ENCODE peak calls at places on chromosomes 13 and 19, in ten cellular contexts. A, J, W, X, B, G, Q, T, L and Z are unnamed samples.

GRCh38 chr13:110373617-110374016 is 66.5 kb downstream of the COL4A2 start:
- DNase-seq in A (no peak), J (no peak), W (no peak), X (no peak), B (no peak), G (no peak), Q (no peak), T (no peak), L (no peak), Z (no peak)

GRCh38 chr13:63699948-63700347 is 2284.3 kb upstream of the PCDH20 start:
- DNase-seq in A (no peak), J (no peak), W (no peak), X (no peak), B (no peak), G (no peak), Q (no peak), T (no peak), L (no peak), Z (no peak)

GRCh38 chr13:110163020-110163658 is 143.8 kb downstream of the COL4A1 start:
- DNase-seq in A (no peak), J (no peak), W (peak), X (no peak), B (no peak), G (no peak), Q (no peak), T (no peak), L (no peak), Z (no peak)

GRCh38 chr19:2282062-2282861 is at the start of gene PEAK3:
- DNase-seq in A (peak), J (peak), W (peak), X (peak), B (no peak), G (no peak), Q (peak), T (peak), L (peak), Z (peak)

GRCh38 chr13:64054306-64054705 is 2638.7 kb upstream of the PCDH20 start:
- DNase-seq in A (no peak), J (no peak), W (no peak), X (no peak), B (no peak), G (no peak), Q (no peak), T (no peak), L (no peak), Z (no peak)

GRCh38 chr19:20067898-20068297 is 9.9 kb upstream of the ZNF90 start:
- DNase-seq in A (no peak), J (no peak), W (no peak), X (no peak), B (no peak), G (no peak), Q (no peak), T (peak), L (no peak), Z (no peak)

GRCh38 chr13:108787709-108788394 is 158.4 kb downstream of the MYO16 start:
- DNase-seq in A (no peak), J (no peak), W (no peak), X (no peak), B (no peak), G (no peak), Q (no peak), T (no peak), L (no peak), Z (no peak)

GRCh38 chr13:51397262-51397933 is 55.4 kb downstream of the INTS6 start:
- DNase-seq in A (peak), J (no peak), W (peak), X (no peak), B (no peak), G (peak), Q (peak), T (no peak), L (no peak), Z (no peak)

GRCh38 chr13:42066542-42066941 is 18.1 kb downstream of the DGKH start:
- DNase-seq in A (no peak), J (no peak), W (peak), X (no peak), B (no peak), G (peak), Q (no peak), T (no peak), L (no peak), Z (no peak)

GRCh38 chr19:39408392-39409206 is 2.0 kb downstream of the ZFP36 start:
- DNase-seq in A (no peak), J (no peak), W (peak), X (peak), B (peak), G (no peak), Q (peak), T (no peak), L (no peak), Z (peak)